ENCODE peak calls at places on chromosomes 12 and 14, in four cellular contexts. G, Q, U and N are unnamed samples.

GRCh38 chr12:5898874-5899273 is 46.2 kb downstream of the ANO2 start:
- DNase-seq in G (no peak), Q (no peak), U (peak; percentile 47), N (no peak)

GRCh38 chr12:52582489-52582888 is 8.8 kb upstream of the KRT74 start:
- DNase-seq in G (no peak), Q (no peak), U (no peak), N (no peak)

GRCh38 chr14:61048640-61049039 is 67.6 kb downstream of the SLC38A6 start:
- DNase-seq in G (peak; percentile 81), Q (no peak), U (no peak), N (no peak)

GRCh38 chr12:114625294-114625851 is 58.6 kb downstream of the TBX3 start:
- DNase-seq in G (peak; percentile 49), Q (peak; percentile 31), U (peak; percentile 83), N (peak; percentile 81)

GRCh38 chr14:80698974-80699373 is 242.6 kb downstream of the CEP128 start:
- DNase-seq in G (no peak), Q (no peak), U (no peak), N (no peak)

GRCh38 chr12:69886101-69886500 is 61.1 kb downstream of the MYRFL start:
- DNase-seq in G (no peak), Q (no peak), U (no peak), N (no peak)

GRCh38 chr12:77362871-77363270 is 297.5 kb upstream of the E2F7 start:
- DNase-seq in G (no peak), Q (no peak), U (no peak), N (no peak)

GRCh38 chr14:98858158-98858557 is 413.8 kb downstream of the BCL11B start:
- DNase-seq in G (no peak), Q (no peak), U (no peak), N (no peak)

GRCh38 chr12:94640134-94640928 is 10.0 kb downstream of the TMCC3 start:
- DNase-seq in G (peak; percentile 30), Q (no peak), U (no peak), N (no peak)

GRCh38 chr14:32033516-32033915 is 43.6 kb upstream of the ARHGAP5 start:
- DNase-seq in G (no peak), Q (no peak), U (no peak), N (no peak)

GRCh38 chr12:53492188-53492587 is 7.1 kb downstream of the MAP3K12 start:
- DNase-seq in G (no peak), Q (no peak), U (peak; percentile 31), N (no peak)

GRCh38 chr12:29769162-29769820 is 14.5 kb downstream of the TMTC1 start:
- DNase-seq in G (peak; percentile 41), Q (no peak), U (no peak), N (no peak)
- TF ChIP-seq CTCF in G (no peak), Q (no peak), U (no peak), N (no peak)

GRCh38 chr14:35879654-35880249 is 53.6 kb downstream of the BRMS1L start:
- DNase-seq in G (peak; percentile 17), Q (no peak), U (no peak), N (no peak)
- TF ChIP-seq CTCF in G (peak; percentile 55), Q (peak; percentile 39), U (no peak), N (peak; percentile 39)

GRCh38 chr12:61894168-61894567 is 366.0 kb upstream of the USP15 start:
- DNase-seq in G (no peak), Q (no peak), U (no peak), N (no peak)
- TF ChIP-seq CTCF in G (no peak), Q (no peak), U (no peak), N (no peak)

GRCh38 chr12:26853303-26854027 is 20.5 kb upstream of the ITPR2 start:
- DNase-seq in G (peak; percentile 60), Q (peak; percentile 75), U (peak; percentile 57), N (peak; percentile 73)

GRCh38 chr12:26855337-26856089 is 22.5 kb upstream of the ITPR2 start:
- DNase-seq in G (no peak), Q (no peak), U (no peak), N (no peak)

GRCh38 chr12:26848156-26848825 is 15.3 kb upstream of the ITPR2 start:
- DNase-seq in G (peak; percentile 50), Q (no peak), U (no peak), N (no peak)

GRCh38 chr12:26857465-26858176 is 24.6 kb upstream of the ITPR2 start:
- DNase-seq in G (no peak), Q (no peak), U (no peak), N (no peak)

DNA sequence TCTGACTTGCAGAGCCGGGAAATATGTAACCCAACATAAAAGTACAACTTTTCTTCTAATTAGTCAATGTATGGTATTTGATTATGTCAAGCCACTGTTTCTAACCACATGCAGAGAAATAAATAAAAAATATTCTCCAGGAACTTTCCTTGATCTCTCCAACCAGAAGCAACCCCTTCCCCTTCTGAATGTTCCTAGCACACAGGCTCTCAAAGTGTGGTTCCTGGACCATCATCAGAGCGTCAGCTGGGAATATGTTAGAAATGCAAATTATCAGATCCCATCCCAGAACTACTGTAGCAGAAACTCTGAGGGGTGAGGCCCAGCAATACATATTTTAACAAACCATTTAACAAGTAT is 21.0 kb upstream of the ITPR2 start:
- DNase-seq in G (no peak), Q (no peak), U (no peak), N (no peak)
- TF ChIP-seq CTCF in G (no peak), Q (no peak), U (no peak), N (no peak)

DNA sequence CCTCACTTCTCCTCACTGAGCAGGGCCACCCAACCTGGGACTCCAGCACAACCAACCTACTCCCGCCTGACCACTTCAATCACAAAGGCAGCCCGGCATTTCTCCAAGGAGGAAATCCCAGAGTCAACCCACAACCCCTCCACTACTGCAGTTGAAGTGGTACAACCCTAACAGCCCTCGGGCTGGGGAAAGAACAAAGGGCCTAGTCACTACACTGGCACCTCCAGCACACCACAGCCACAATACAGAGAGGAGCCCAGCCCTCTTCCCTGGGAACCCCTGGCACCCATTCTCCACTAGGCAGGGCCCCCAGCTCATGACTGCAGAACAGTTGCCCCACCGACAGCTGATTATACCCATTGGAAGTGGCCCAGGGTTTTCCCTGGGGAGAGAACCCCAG is 13.7 kb upstream of the OR5AU1 start:
- DNase-seq in G (no peak), Q (no peak), U (no peak), N (no peak)
- TF ChIP-seq CTCF in G (no peak), Q (no peak), U (no peak), N (no peak)

DNA sequence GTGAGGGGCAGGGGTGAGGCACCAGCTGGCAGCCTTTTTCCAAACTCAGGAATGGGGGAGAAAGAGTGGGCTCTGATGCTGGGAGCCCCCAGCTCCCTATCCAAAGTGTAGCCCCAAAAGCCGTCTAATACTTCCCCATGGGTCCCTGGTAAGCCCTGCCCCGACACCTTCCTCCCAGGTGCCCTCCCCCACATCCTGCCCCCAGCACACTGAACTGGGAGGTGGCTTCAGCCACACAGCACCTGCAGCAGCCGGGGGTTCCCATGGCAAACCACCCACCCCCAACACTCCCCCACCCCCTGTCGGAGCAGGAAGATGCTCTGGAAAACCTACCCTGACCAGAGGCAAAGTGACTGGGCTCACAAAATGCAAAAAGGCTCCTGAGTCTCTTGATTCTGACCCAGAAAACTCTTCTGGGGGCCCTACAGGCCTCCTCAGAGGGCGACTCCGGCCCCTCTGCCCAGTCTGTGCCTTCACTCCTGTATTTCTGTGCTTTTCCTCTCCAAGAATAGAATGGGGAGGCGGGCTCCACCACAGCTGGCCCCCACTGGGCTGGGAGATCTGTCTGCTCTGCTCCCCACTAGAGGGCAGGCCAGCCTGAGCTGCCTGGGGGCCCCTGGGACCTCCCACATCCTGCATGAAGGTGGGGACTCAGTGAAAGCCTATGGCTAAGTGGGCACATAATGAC is 81.6 kb downstream of the ITPK1 start:
- DNase-seq in G (no peak), Q (no peak), U (peak; percentile 66), N (no peak)
- TF ChIP-seq CTCF in G (peak; percentile 27), Q (no peak), U (peak; percentile 11), N (no peak)